ENCODE peak calls at places on chromosome 18, in eight cellular contexts. T is OCI-LY7, S is hepatocyte, C is MM.1S, L is HCT116, Y is GM23338, K is PC-9, X is SK-N-SH. B is an unnamed sample.

GRCh38 chr18:48649231-48649630 is 110.4 kb downstream of the CTIF start:
- DNase-seq in T (peak; percentile 24), K (no peak), Y (peak; percentile 72), C (no peak), L (no peak), S (peak; percentile 58), X (no peak), B (no peak)

GRCh38 chr18:23992119-23992940 is 22.2 kb upstream of the TTC39C start:
- DNase-seq in L (no peak), K (peak; percentile 45), S (no peak), Y (no peak), C (no peak), T (no peak), X (peak; percentile 50), B (peak; percentile 91)

GRCh38 chr18:79519751-79520472 is 124.2 kb downstream of the NFATC1 start:
- DNase-seq in X (no peak), T (peak; percentile 51), K (no peak), L (no peak), S (peak; percentile 50), C (no peak), Y (peak; percentile 46), B (no peak)

GRCh38 chr18:9741821-9742541 is 33.9 kb downstream of the RAB31 start:
- DNase-seq in Y (peak; percentile 74), T (no peak), X (no peak), S (no peak), K (peak; percentile 34), L (no peak), C (no peak), B (peak; percentile 20)

GRCh38 chr18:3069671-3070433 is 56.9 kb upstream of the LPIN2 start:
- DNase-seq in L (no peak), X (no peak), T (no peak), C (no peak), K (peak; percentile 21), Y (no peak), S (no peak), B (no peak)

GRCh38 chr18:13235326-13235937 is 16.9 kb downstream of the LDLRAD4 start:
- DNase-seq in T (no peak), X (no peak), L (no peak), K (no peak), C (no peak), Y (no peak), S (no peak), B (peak; percentile 20)

GRCh38 chr18:70376137-70376913 is 87.5 kb downstream of the SOCS6 start:
- DNase-seq in C (no peak), S (no peak), X (no peak), L (no peak), K (no peak), Y (no peak), T (no peak), B (no peak)

GRCh38 chr18:78734614-78734945 is 245.0 kb upstream of the SALL3 start:
- DNase-seq in Y (no peak), L (no peak), K (no peak), T (no peak), S (no peak), X (no peak), C (no peak), B (no peak)

GRCh38 chr18:45871655-45872054 is 46.2 kb downstream of the SIGLEC15 start:
- DNase-seq in X (no peak), T (no peak), Y (no peak), K (peak; percentile 84), L (no peak), C (no peak), S (no peak), B (peak; percentile 30)

GRCh38 chr18:70290482-70291294 is 1.8 kb downstream of the SOCS6 start:
- DNase-seq in Y (no peak), X (no peak), C (no peak), K (no peak), S (no peak), L (no peak), T (no peak), B (no peak)

GRCh38 chr18:45090526-45091140 is 409.9 kb downstream of the SETBP1 start:
- DNase-seq in T (no peak), X (no peak), L (no peak), K (no peak), Y (no peak), C (no peak), S (no peak), B (no peak)

GRCh38 chr18:57574866-57575265 is 11.6 kb downstream of the FECH start:
- DNase-seq in Y (no peak), K (no peak), T (no peak), S (no peak), C (no peak), X (no peak), L (no peak), B (no peak)
- H3K36me3 ChIP-seq in Y (peaks cover 18% of the 10 kb centered on the region), K (peaks cover 44% of the 10 kb centered on the region), T (no peaks in the 10 kb centered on the region), S (no peaks in the 10 kb centered on the region), C (no peaks in the 10 kb centered on the region), X (peaks cover 59% of the 10 kb centered on the region), L (peaks cover 26% of the 10 kb centered on the region), B (peaks cover 13% of the 10 kb centered on the region)

GRCh38 chr18:21914739-21915319 is 174.2 kb downstream of the MIB1 start:
- DNase-seq in C (no peak), K (no peak), T (peak; percentile 15), S (peak; percentile 78), Y (peak; percentile 85), X (peak; percentile 31), L (peak; percentile 59), B (peak; percentile 67)
- TF ChIP-seq CTCF in C (peak; percentile 37), K (peak; percentile 78), T (peak; percentile 75), S (peak; percentile 75), Y (peak; percentile 92), X (peak; percentile 60), L (peak; percentile 92), B (peak; percentile 87)

DNA sequence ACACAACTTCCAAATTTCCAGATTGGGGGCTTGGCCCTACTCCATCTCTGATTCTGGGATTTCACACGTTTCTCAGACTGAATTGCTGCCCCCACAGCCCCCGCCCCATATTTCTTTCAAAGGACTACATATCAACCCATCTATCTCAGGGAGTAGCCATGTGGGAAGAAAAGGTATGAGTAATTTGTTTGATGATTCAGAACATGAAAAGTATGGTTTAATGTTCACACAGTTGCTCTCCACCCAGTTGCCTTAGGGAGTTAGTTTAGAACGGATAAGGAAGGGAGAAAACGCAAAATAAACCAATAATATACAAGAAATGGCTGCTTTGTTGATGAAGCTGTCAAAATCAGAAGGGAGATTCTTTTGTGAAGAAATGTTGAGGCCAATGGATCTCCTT is 145.1 kb downstream of the PIEZO2 start:
- DNase-seq in Y (no peak), L (no peak), S (peak; percentile 15), T (no peak), C (no peak), X (no peak), K (no peak), B (no peak)
- H3K9me2 ChIP-seq in Y (no peaks in the 10 kb centered on the region), L (no peaks in the 10 kb centered on the region), S (no peaks in the 10 kb centered on the region), T (no peaks in the 10 kb centered on the region), C (no peaks in the 10 kb centered on the region), X (no peaks in the 10 kb centered on the region), K (no peaks in the 10 kb centered on the region), B (no peaks in the 10 kb centered on the region)

GRCh38 chr18:64271975-64272659 is 123.2 kb upstream of the LINC00305 start:
- DNase-seq in S (no peak), X (no peak), L (no peak), C (no peak), K (no peak), T (no peak), Y (no peak), B (no peak)
- H3K36me3 ChIP-seq in S (no peaks in the 10 kb centered on the region), X (no peaks in the 10 kb centered on the region), L (no peaks in the 10 kb centered on the region), C (no peaks in the 10 kb centered on the region), K (no peaks in the 10 kb centered on the region), T (no peaks in the 10 kb centered on the region), Y (no peaks in the 10 kb centered on the region), B (no peaks in the 10 kb centered on the region)

GRCh38 chr18:28736951-28737350 is 560.0 kb upstream of the CDH2 start:
- DNase-seq in X (no peak), C (no peak), T (no peak), K (no peak), S (no peak), L (no peak), Y (no peak), B (peak; percentile 42)

GRCh38 chr18:28735731-28736130 is 558.8 kb upstream of the CDH2 start:
- DNase-seq in X (peak; percentile 9), T (no peak), K (no peak), C (no peak), S (no peak), L (no peak), Y (no peak), B (peak; percentile 82)

GRCh38 chr18:28736223-28736622 is 559.3 kb upstream of the CDH2 start:
- DNase-seq in Y (no peak), C (no peak), X (no peak), L (no peak), T (no peak), K (no peak), S (no peak), B (no peak)

DNA sequence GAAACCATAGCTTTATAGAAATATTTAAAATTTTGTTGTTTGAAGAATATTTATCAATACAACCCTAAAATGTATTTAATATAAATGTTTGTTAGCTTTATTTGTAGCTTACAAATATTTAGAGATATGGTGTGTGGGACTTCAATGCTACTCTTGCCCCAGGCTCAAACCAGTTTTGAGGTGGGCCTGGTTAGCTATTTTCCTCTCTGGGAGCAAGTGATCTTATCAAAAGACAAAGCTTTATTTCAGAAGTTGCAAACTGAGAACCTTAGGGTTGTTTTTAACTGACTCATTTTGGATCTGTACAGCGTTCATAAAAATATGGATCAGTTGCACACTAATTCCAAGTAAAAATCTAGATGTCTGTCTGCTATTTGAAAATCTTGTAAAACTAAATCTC is 563.6 kb upstream of the CDH2 start:
- DNase-seq in T (no peak), L (no peak), Y (no peak), X (peak; percentile 21), C (no peak), S (no peak), K (no peak), B (no peak)
- TF ChIP-seq CTCF in T (no peak), L (no peak), Y (no peak), X (no peak), C (no peak), S (no peak), K (no peak), B (no peak)

DNA sequence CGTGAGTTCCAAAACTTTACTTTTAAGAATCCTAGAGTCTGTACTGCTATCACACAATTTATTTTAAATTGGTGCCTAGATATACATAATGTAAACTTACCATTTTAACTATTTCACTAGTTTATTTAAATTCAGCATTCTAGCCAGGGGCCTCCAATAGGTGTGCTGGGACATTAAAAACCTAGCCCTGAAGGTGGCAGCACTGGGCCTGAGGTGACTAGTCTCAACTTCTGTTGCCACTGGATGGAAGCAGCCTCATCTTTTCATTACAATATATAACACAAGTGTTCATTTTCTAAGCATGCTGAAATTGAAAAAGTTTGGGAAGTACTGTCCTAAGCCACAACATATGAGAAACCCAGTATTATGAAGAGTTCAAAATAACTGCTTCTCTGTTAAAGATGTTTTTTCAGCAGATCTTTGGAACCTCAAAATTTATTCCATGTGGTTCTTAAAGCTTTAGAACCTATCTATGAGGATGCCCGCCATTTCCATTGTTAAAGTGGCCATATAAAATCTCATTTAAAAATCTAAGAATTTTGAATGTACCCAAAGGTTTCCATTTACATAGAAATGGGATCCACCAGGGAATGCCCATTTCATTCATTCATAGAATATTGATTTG is 2.9 kb upstream of the RBBP8 start:
- DNase-seq in L (peak; percentile 57), T (peak; percentile 85), S (peak; percentile 87), K (no peak), C (peak; percentile 87), Y (peak; percentile 90), X (peak; percentile 57), B (peak; percentile 83)
- H3K9me2 ChIP-seq in L (no peaks in the 10 kb centered on the region), T (no peaks in the 10 kb centered on the region), S (no peaks in the 10 kb centered on the region), K (no peaks in the 10 kb centered on the region), C (no peaks in the 10 kb centered on the region), Y (no peaks in the 10 kb centered on the region), X (no peaks in the 10 kb centered on the region), B (no peaks in the 10 kb centered on the region)